ENCODE peak calls at places on chromosomes 7 and 10, in four cellular contexts. I, U, Y and V are unnamed samples.

GRCh38 chr7:95405800-95406199 is 9.6 kb upstream of the PON3 start:
- DNase-seq in U (no peak), Y (no peak), I (no peak), V (no peak)

GRCh38 chr7:3481435-3481834 is 180.4 kb downstream of the SDK1 start:
- DNase-seq in I (no peak), U (no peak), Y (no peak), V (no peak)

GRCh38 chr10:72612203-72612826 is 13.6 kb downstream of the MICU1 start:
- DNase-seq in I (no peak), U (peak), Y (no peak), V (peak)

GRCh38 chr7:92788559-92789183 is 47.7 kb downstream of the CDK6 start:
- DNase-seq in U (no peak), Y (no peak), I (no peak), V (no peak)

GRCh38 chr10:17290226-17290625 is 62.2 kb downstream of the VIM start:
- DNase-seq in U (peak), I (no peak), Y (peak), V (peak)

GRCh38 chr7:28292826-28293528 is 112.4 kb upstream of the JAZF1 start:
- DNase-seq in I (no peak), U (peak), Y (no peak), V (no peak)

GRCh38 chr10:30775779-30776591 is 146.4 kb upstream of the LYZL2 start:
- DNase-seq in Y (no peak), I (no peak), U (peak), V (no peak)

GRCh38 chr7:151795168-151795754 is 81.7 kb downstream of the PRKAG2 start:
- DNase-seq in U (no peak), Y (no peak), I (peak), V (no peak)

GRCh38 chr7:103658055-103659010 is 212.3 kb upstream of the SLC26A5 start:
- DNase-seq in Y (no peak), I (no peak), U (peak), V (no peak)

GRCh38 chr10:43731486-43731885 is 82.8 kb upstream of the ZNF32 start:
- DNase-seq in U (no peak), I (no peak), Y (no peak), V (no peak)

GRCh38 chr10:113304726-113305125 is 248.1 kb upstream of the HABP2 start:
- DNase-seq in I (no peak), U (no peak), Y (no peak), V (no peak)

GRCh38 chr10:59175538-59176240 is 754 bp upstream of the PHYHIPL start:
- DNase-seq in U (no peak), I (no peak), Y (no peak), V (no peak)

GRCh38 chr10:102072867-102073527 is 7.8 kb downstream of the HPS6 start:
- DNase-seq in U (peak), I (peak), Y (peak), V (peak)

GRCh38 chr7:140317999-140318398 is 80.3 kb downstream of the SLC37A3 start:
- DNase-seq in I (no peak), U (no peak), Y (no peak), V (no peak)

GRCh38 chr7:140316165-140316661 is 82.1 kb downstream of the SLC37A3 start:
- DNase-seq in Y (no peak), U (peak), I (no peak), V (peak)

GRCh38 chr7:13742719-13743640 is 246.5 kb downstream of the ETV1 start:
- DNase-seq in I (no peak), Y (peak), U (peak), V (peak)

GRCh38 chr10:132904814-132905649 is 37.3 kb downstream of the CFAP46 start:
- DNase-seq in U (no peak), Y (no peak), I (no peak), V (no peak)

GRCh38 chr10:11364241-11364640 is 247.2 kb downstream of the USP6NL start:
- DNase-seq in U (no peak), I (no peak), Y (no peak), V (no peak)

GRCh38 chr10:130244928-130245495 is 108.8 kb downstream of the GLRX3 start:
- DNase-seq in U (no peak), I (no peak), Y (no peak), V (no peak)

GRCh38 chr7:55074008-55074499 is 55.2 kb downstream of the EGFR start:
- DNase-seq in Y (peak), U (peak), I (peak), V (no peak)

GRCh38 chr10:73601486-73601921 is 10.4 kb upstream of the USP54 start:
- DNase-seq in Y (no peak), U (peak), I (no peak), V (no peak)

GRCh38 chr7:76182225-76182965 is 19.3 kb upstream of the SRRM3 start:
- DNase-seq in U (no peak), I (no peak), Y (no peak), V (no peak)

GRCh38 chr7:123692471-123692877 is 36.8 kb downstream of the LMOD2 start:
- DNase-seq in I (no peak), Y (no peak), U (no peak), V (no peak)

GRCh38 chr7:139588632-139589031 is 65.1 kb downstream of the CLEC2L start:
- DNase-seq in Y (no peak), U (no peak), I (no peak), V (no peak)

GRCh38 chr7:32958046-32959025 is 1.1 kb downstream of the FKBP9 start:
- DNase-seq in U (peak), I (no peak), Y (peak), V (peak)

GRCh38 chr7:145909956-145910611 is 206.5 kb upstream of the CNTNAP2 start:
- DNase-seq in U (no peak), I (no peak), Y (no peak), V (peak)

GRCh38 chr7:29915481-29916215 is 74.0 kb downstream of the SCRN1 start:
- DNase-seq in U (peak), Y (no peak), I (no peak), V (no peak)

GRCh38 chr7:94997547-94997946 is 90.2 kb downstream of the PPP1R9A start:
- DNase-seq in U (no peak), I (no peak), Y (no peak), V (no peak)

GRCh38 chr10:27730041-27730440 is 15.6 kb downstream of the MKX start:
- DNase-seq in U (no peak), Y (no peak), I (no peak), V (no peak)

GRCh38 chr7:100396421-100396982 is 23.2 kb downstream of the PILRA start:
- DNase-seq in U (no peak), I (peak), Y (no peak), V (no peak)

GRCh38 chr7:84735021-84735420 is 451.8 kb downstream of the SEMA3D start:
- DNase-seq in U (peak), Y (no peak), I (no peak), V (no peak)

GRCh38 chr10:77037735-77038411 is 599.7 kb downstream of the KCNMA1 start:
- DNase-seq in Y (no peak), I (no peak), U (no peak), V (peak)

GRCh38 chr10:96910488-96911395 is 78.6 kb downstream of the LCOR start:
- DNase-seq in U (peak), Y (peak), I (no peak), V (peak)

GRCh38 chr7:47310020-47310419 is 271.9 kb downstream of the TNS3 start:
- DNase-seq in Y (no peak), I (no peak), U (no peak), V (no peak)

GRCh38 chr7:84701524-84702306 is 485.1 kb downstream of the SEMA3D start:
- DNase-seq in Y (peak), I (no peak), U (peak), V (peak)

GRCh38 chr10:3401491-3401938 is 228.9 kb upstream of the PITRM1 start:
- DNase-seq in Y (no peak), I (no peak), U (peak), V (no peak)

GRCh38 chr7:105136221-105136620 is 122.2 kb downstream of the KMT2E start:
- DNase-seq in U (peak), Y (no peak), I (no peak), V (no peak)

GRCh38 chr7:135174941-135175340 is 4.4 kb upstream of the CYREN start:
- DNase-seq in I (no peak), Y (no peak), U (no peak), V (no peak)

GRCh38 chr7:17234398-17235021 is 63.9 kb upstream of the AHR start:
- DNase-seq in U (peak), Y (peak), I (peak), V (peak)